ENCODE peak calls at places on chromosome 12, in six cellular contexts. D is activated naive CD4-positive, alpha-beta T cell; G is astrocyte of the cerebellum; S is neural progenitor cell; L is tibial nerve; M is psoas muscle. P is an unnamed sample.
A peak's percentile ranks its signal among the peaks of the same experiment; 100 is the strongest.

GRCh38 chr12:41795066-41795465 is 349.6 kb downstream of the GXYLT1 start:
- DNase-seq in S (no peak), D (no peak), L (no peak), M (no peak), G (peak; percentile 85), P (peak; percentile 45)

GRCh38 chr12:40086471-40086870 is 19.4 kb downstream of the SLC2A13 start:
- DNase-seq in D (no peak), M (no peak), S (no peak), G (no peak), L (no peak), P (no peak)

GRCh38 chr12:18886962-18887361 is 149.0 kb downstream of the CAPZA3 start:
- DNase-seq in G (no peak), D (no peak), S (no peak), L (no peak), M (no peak), P (no peak)

GRCh38 chr12:42696424-42697149 is 107.0 kb upstream of the PRICKLE1 start:
- DNase-seq in M (peak; percentile 85), S (no peak), L (peak; percentile 94), D (no peak), G (peak; percentile 53), P (no peak)

GRCh38 chr12:6796576-6796975 is 7.2 kb downstream of the CD4 start:
- DNase-seq in L (no peak), G (no peak), M (no peak), D (no peak), S (no peak), P (no peak)

GRCh38 chr12:4974217-4974616 is 64.5 kb downstream of the KCNA1 start:
- DNase-seq in M (no peak), D (no peak), L (no peak), S (no peak), G (no peak), P (no peak)

GRCh38 chr12:77940011-77940423 is 109.3 kb downstream of the NAV3 start:
- DNase-seq in G (peak; percentile 41), L (no peak), S (no peak), D (no peak), M (no peak), P (no peak)

GRCh38 chr12:86179855-86180254 is 76.3 kb downstream of the MGAT4C start:
- DNase-seq in G (no peak), S (no peak), D (no peak), L (no peak), M (no peak), P (no peak)

GRCh38 chr12:11705010-11705409 is 55.5 kb downstream of the ETV6 start:
- DNase-seq in S (no peak), M (no peak), G (peak; percentile 85), L (no peak), D (no peak), P (no peak)

GRCh38 chr12:25014961-25015360 is 66.1 kb upstream of the BCAT1 start:
- DNase-seq in G (no peak), D (no peak), S (no peak), L (no peak), M (no peak), P (no peak)

GRCh38 chr12:65434737-65435136 is 156.3 kb downstream of the MSRB3 start:
- DNase-seq in G (no peak), S (no peak), L (no peak), D (no peak), M (no peak), P (no peak)

GRCh38 chr12:114092981-114093380 is 126.9 kb upstream of the RBM19 start:
- DNase-seq in S (no peak), M (no peak), D (no peak), L (no peak), G (no peak), P (no peak)

GRCh38 chr12:90622431-90622830 is 332.5 kb downstream of the CCER1 start:
- DNase-seq in M (no peak), D (no peak), S (no peak), G (no peak), L (no peak), P (peak; percentile 1)

GRCh38 chr12:58323676-58324075 is 382.3 kb downstream of the ATP23 start:
- DNase-seq in G (no peak), L (no peak), S (no peak), M (no peak), D (no peak), P (no peak)

GRCh38 chr12:10607885-10608458 is 5.4 kb downstream of the MAGOHB start:
- DNase-seq in G (peak; percentile 5), S (no peak), M (no peak), D (no peak), L (no peak), P (peak; percentile 13)

GRCh38 chr12:25053021-25053271 is 104.0 kb upstream of the BCAT1 start:
- DNase-seq in D (no peak), L (no peak), G (no peak), M (no peak), S (no peak), P (no peak)

GRCh38 chr12:96425973-96426372 is 25.7 kb upstream of the CDK17 start:
- DNase-seq in M (no peak), G (no peak), D (no peak), L (no peak), S (no peak), P (no peak)

GRCh38 chr12:78406776-78407335 is 457.7 kb upstream of the SYT1 start:
- DNase-seq in D (no peak), M (no peak), L (no peak), S (no peak), G (no peak), P (no peak)

GRCh38 chr12:13146539-13146938 is 43.1 kb upstream of the GSG1 start:
- DNase-seq in S (no peak), L (peak; percentile 66), G (no peak), D (no peak), M (peak; percentile 41), P (no peak)

GRCh38 chr12:13194462-13195110 is 1.9 kb upstream of the EMP1 start:
- DNase-seq in G (no peak), S (no peak), M (no peak), D (no peak), L (no peak), P (peak; percentile 79)

GRCh38 chr12:46268617-46269428 is at the start of gene SLC38A1:
- DNase-seq in G (no peak), L (peak; percentile 62), D (peak; percentile 79), M (peak; percentile 83), S (peak; percentile 92), P (peak; percentile 95)

GRCh38 chr12:121982950-121983349 is 38.7 kb upstream of the BCL7A start:
- DNase-seq in G (no peak), S (no peak), M (no peak), D (no peak), L (no peak), P (no peak)